ENCODE peak calls at places on chromosomes 6 and 20, in five cellular contexts. U is RWPE1; H is effector memory CD8-positive, alpha-beta T cell; M is lower lobe of right lung; J is C1 segment of cervical spinal cord. P is an unnamed sample.
A peak's percentile ranks its signal among the peaks of the same experiment; 100 is the strongest.

GRCh38 chr6:110041149-110041548 is 63.0 kb downstream of the GPR6 start:
- DNase-seq in U (no peak), H (no peak), M (no peak), J (no peak), P (no peak)

GRCh38 chr6:149896491-149896890 is 1.4 kb downstream of the RAET1E start:
- DNase-seq in U (no peak), H (no peak), M (no peak), J (no peak), P (no peak)

GRCh38 chr6:18551228-18551627 is 164.1 kb downstream of the RNF144B start:
- DNase-seq in U (peak; percentile 32), H (no peak), M (no peak), J (no peak), P (no peak)

GRCh38 chr6:13009465-13009864 is 292.9 kb downstream of the PHACTR1 start:
- DNase-seq in U (no peak), H (no peak), M (no peak), J (no peak), P (no peak)

GRCh38 chr20:4563534-4563933 is 158.2 kb upstream of the PRND start:
- DNase-seq in U (peak; percentile 55), H (no peak), M (no peak), J (no peak), P (no peak)

GRCh38 chr6:41519748-41520699 is 26.2 kb upstream of the FOXP4 start:
- DNase-seq in U (no peak), H (no peak), M (peak; percentile 65), J (no peak), P (no peak)

GRCh38 chr20:17698419-17698818 is 1.3 kb upstream of the BANF2 start:
- DNase-seq in U (no peak), H (no peak), M (no peak), J (no peak), P (no peak)

GRCh38 chr6:51526049-51526448 is 561.4 kb downstream of the PKHD1 start:
- DNase-seq in U (no peak), H (no peak), M (no peak), J (no peak), P (no peak)

GRCh38 chr20:46036370-46036769 is 7.4 kb downstream of the SLC12A5 start:
- DNase-seq in U (no peak), H (no peak), M (no peak), J (no peak), P (no peak)

GRCh38 chr6:7249946-7250643 is 62.9 kb downstream of the SSR1 start:
- DNase-seq in U (no peak), H (no peak), M (peak; percentile 30), J (no peak), P (no peak)

GRCh38 chr6:32183483-32184083 is 470 bp downstream of the AGER start:
- DNase-seq in U (no peak), H (no peak), M (no peak), J (no peak), P (no peak)

GRCh38 chr6:42742116-42742894 is 3.6 kb downstream of the TBCC start:
- DNase-seq in U (peak; percentile 38), H (no peak), M (no peak), J (no peak), P (no peak)